ENCODE peak calls at places on chromosomes 6 and 20, in four cellular contexts. U, V, A and J are unnamed samples.

GRCh38 chr6:1232578-1232977 is 79.3 kb upstream of the FOXQ1 start:
- DNase-seq in A (no peak), U (no peak), V (no peak), J (no peak)

GRCh38 chr6:84417261-84417660 is 189.8 kb upstream of the CEP162 start:
- DNase-seq in V (no peak), U (no peak), A (no peak), J (no peak)

GRCh38 chr20:8424986-8425385 is 292.9 kb downstream of the PLCB1 start:
- DNase-seq in U (no peak), A (no peak), V (no peak), J (no peak)

GRCh38 chr6:113837170-113837569 is 20.0 kb upstream of the MARCKS start:
- DNase-seq in U (no peak), V (no peak), A (no peak), J (no peak)

GRCh38 chr20:10611357-10611756 is 62.4 kb downstream of the JAG1 start:
- DNase-seq in V (peak), A (peak), U (peak), J (no peak)

GRCh38 chr6:152301806-152302568 is 335.2 kb downstream of the SYNE1 start:
- DNase-seq in A (peak), U (peak), V (peak), J (peak)

GRCh38 chr20:45098096-45098773 is 2.7 kb downstream of the KCNS1 start:
- DNase-seq in A (no peak), U (no peak), V (peak), J (no peak)

GRCh38 chr6:169854813-169855212 is 103.4 kb downstream of the ERMARD start:
- DNase-seq in A (no peak), U (no peak), V (no peak), J (no peak)

GRCh38 chr6:159807150-159807859 is 7.2 kb downstream of the PNLDC1 start:
- DNase-seq in A (no peak), U (peak), V (no peak), J (no peak)

GRCh38 chr6:49550413-49551125 is at the start of gene C6orf141:
- DNase-seq in V (peak), A (no peak), U (no peak), J (no peak)

GRCh38 chr20:36856691-36857635 is 19.0 kb upstream of the TLDC2 start:
- DNase-seq in U (no peak), V (no peak), A (no peak), J (no peak)

GRCh38 chr6:36131517-36132220 is 1.4 kb downstream of the MAPK13 start:
- DNase-seq in A (peak), U (peak), V (no peak), J (no peak)

GRCh38 chr20:3811421-3812258 is 8.7 kb upstream of the AP5S1 start:
- DNase-seq in A (peak), V (no peak), U (peak), J (peak)

GRCh38 chr20:61734733-61735502 is 330.8 kb downstream of the TAF4 start:
- DNase-seq in V (no peak), A (no peak), U (no peak), J (no peak)

GRCh38 chr20:8616792-8617191 is 452.1 kb upstream of the PLCB4 start:
- DNase-seq in V (no peak), U (no peak), A (no peak), J (no peak)

GRCh38 chr6:87706187-87706966 is 4.3 kb upstream of the AKIRIN2 start:
- DNase-seq in A (no peak), V (no peak), U (no peak), J (no peak)

GRCh38 chr20:21214431-21214830 is 88.5 kb downstream of the KIZ start:
- DNase-seq in A (no peak), V (no peak), U (peak), J (no peak)

GRCh38 chr6:113317870-113318269 is 539.3 kb upstream of the MARCKS start:
- DNase-seq in V (no peak), U (no peak), A (no peak), J (no peak)

GRCh38 chr20:62405108-62405980 is 1.7 kb downstream of the CABLES2 start:
- DNase-seq in A (no peak), U (peak), V (no peak), J (no peak)

GRCh38 chr20:31831211-31831610 is 12.1 kb downstream of the MYLK2 start:
- DNase-seq in V (no peak), U (no peak), A (no peak), J (no peak)

GRCh38 chr6:127243501-127243900 is 23.2 kb upstream of the RNF146 start:
- DNase-seq in U (no peak), A (no peak), V (no peak), J (no peak)

GRCh38 chr6:152277826-152278247 is 359.3 kb downstream of the SYNE1 start:
- DNase-seq in A (no peak), V (no peak), U (peak), J (no peak)

GRCh38 chr6:115706981-115707380 is 353.7 kb downstream of the FRK start:
- DNase-seq in U (no peak), A (no peak), V (no peak), J (no peak)

GRCh38 chr20:5741089-5741488 is 9.1 kb upstream of the SHLD1 start:
- DNase-seq in V (no peak), U (no peak), A (peak), J (no peak)

GRCh38 chr20:16095241-16095640 is 478.0 kb downstream of the KIF16B start:
- DNase-seq in V (no peak), A (no peak), U (no peak), J (no peak)

GRCh38 chr20:57564951-57565642 is 4.2 kb downstream of the PCK1 start:
- DNase-seq in V (no peak), U (no peak), A (no peak), J (no peak)
- TF ChIP-seq POLR2AphosphoS5 in V (no peak), U (peak), A (no peak), J (no peak)

DNA sequence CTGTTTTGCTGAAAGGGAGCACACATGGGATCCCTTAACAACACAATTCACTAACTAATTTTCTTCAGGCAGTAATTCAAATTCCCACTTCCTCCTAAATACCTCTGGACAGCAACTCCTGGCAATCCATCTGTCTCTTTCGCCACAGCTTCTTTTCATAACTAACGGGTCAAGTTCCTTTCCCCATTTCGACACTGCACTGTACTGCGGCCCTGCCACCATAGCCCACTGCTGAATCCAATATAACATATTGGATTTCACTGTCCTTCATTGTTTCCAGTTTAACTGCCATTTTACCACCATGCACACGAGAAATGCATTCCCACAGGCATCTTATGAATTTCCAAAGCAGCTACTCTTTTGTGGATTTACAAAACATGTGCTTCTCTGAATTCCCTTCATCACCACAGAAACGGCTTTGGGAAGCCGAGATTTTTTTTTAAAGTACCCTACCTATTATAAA is 1.4 kb downstream of the NUDT3 start:
- DNase-seq in V (no peak), U (peak), A (no peak), J (no peak)
- TF ChIP-seq SIN3A in V (no peak), U (peak), A (peak), J (peak)

GRCh38 chr20:48681201-48681881 is 146.5 kb downstream of the PREX1 start:
- DNase-seq in U (no peak), A (no peak), V (no peak), J (no peak)

GRCh38 chr20:48681882-48682426 is 145.8 kb downstream of the PREX1 start:
- DNase-seq in A (no peak), V (no peak), U (no peak), J (no peak)

GRCh38 chr20:48683467-48684175 is 144.2 kb downstream of the PREX1 start:
- DNase-seq in V (no peak), A (no peak), U (no peak), J (no peak)

GRCh38 chr20:48684501-48685041 is 143.2 kb downstream of the PREX1 start:
- DNase-seq in V (no peak), U (no peak), A (no peak), J (no peak)

GRCh38 chr20:48682529-48683385 is 145.0 kb downstream of the PREX1 start:
- DNase-seq in A (peak), V (peak), U (peak), J (no peak)
- H3K4me3 ChIP-seq in A (no peak), V (peak), U (peak), J (no peak)

GRCh38 chr6:4114123-4114522 is 21.3 kb downstream of the ECI2 start:
- DNase-seq in A (no peak), V (no peak), U (no peak), J (no peak)
- TF ChIP-seq POLR2AphosphoS5 in A (no peak), V (no peak), U (no peak), J (no peak)